ENCODE peak calls at places on chromosomes 12 and 14, in seven cellular contexts. Z is SK-N-SH, V is kidney, L is fibroblast of lung, T is HL-60, H is GM06990, F is tibial artery. B is an unnamed sample.

GRCh38 chr14:87615822-87616679 is 376.9 kb downstream of the GALC start:
- DNase-seq in L (peak), Z (peak), V (no peak), H (no peak), T (peak), F (peak), B (peak)

GRCh38 chr12:110227138-110227537 is 53.9 kb upstream of the ATP2A2 start:
- DNase-seq in V (no peak), F (no peak), L (no peak), T (no peak), H (no peak), Z (no peak), B (no peak)

GRCh38 chr12:71109834-71110233 is 48.0 kb downstream of the TSPAN8 start:
- DNase-seq in T (no peak), L (no peak), Z (no peak), H (no peak), V (no peak), F (no peak), B (no peak)

GRCh38 chr14:85574849-85575616 is 45.1 kb downstream of the FLRT2 start:
- DNase-seq in Z (no peak), L (no peak), F (no peak), T (no peak), H (no peak), V (no peak), B (no peak)

GRCh38 chr12:117333331-117334000 is 28.0 kb downstream of the NOS1 start:
- DNase-seq in L (no peak), Z (peak), T (no peak), F (no peak), V (no peak), H (no peak), B (no peak)

GRCh38 chr14:71465316-71465715 is 466.9 kb upstream of the RGS6 start:
- DNase-seq in L (peak), H (no peak), F (no peak), V (no peak), Z (no peak), T (no peak), B (no peak)

GRCh38 chr14:71119075-71119474 is 211.8 kb downstream of the PCNX1 start:
- DNase-seq in Z (no peak), F (no peak), V (no peak), L (peak), T (no peak), H (no peak), B (no peak)

GRCh38 chr14:104238424-104239184 is 100.2 kb downstream of the KIF26A start:
- DNase-seq in L (no peak), F (peak), V (peak), H (no peak), Z (no peak), T (no peak), B (no peak)

GRCh38 chr12:13404631-13405473 is 208.3 kb downstream of the EMP1 start:
- DNase-seq in V (no peak), H (no peak), T (no peak), L (no peak), Z (no peak), F (no peak), B (no peak)

GRCh38 chr12:121738340-121738858 is 25.8 kb downstream of the TMEM120B start:
- DNase-seq in Z (peak), F (no peak), L (no peak), H (no peak), T (no peak), V (no peak), B (no peak)

GRCh38 chr14:61223552-61223951 is 57.6 kb downstream of the TMEM30B start:
- DNase-seq in Z (no peak), F (peak), V (no peak), T (no peak), L (no peak), H (no peak), B (no peak)

GRCh38 chr14:104227806-104228205 is 89.4 kb downstream of the KIF26A start:
- DNase-seq in F (no peak), L (no peak), Z (no peak), V (no peak), T (no peak), H (no peak), B (no peak)

GRCh38 chr14:92517761-92518160 is 4.2 kb downstream of the RIN3 start:
- DNase-seq in H (no peak), Z (no peak), T (no peak), F (no peak), V (no peak), L (no peak), B (no peak)

DNA sequence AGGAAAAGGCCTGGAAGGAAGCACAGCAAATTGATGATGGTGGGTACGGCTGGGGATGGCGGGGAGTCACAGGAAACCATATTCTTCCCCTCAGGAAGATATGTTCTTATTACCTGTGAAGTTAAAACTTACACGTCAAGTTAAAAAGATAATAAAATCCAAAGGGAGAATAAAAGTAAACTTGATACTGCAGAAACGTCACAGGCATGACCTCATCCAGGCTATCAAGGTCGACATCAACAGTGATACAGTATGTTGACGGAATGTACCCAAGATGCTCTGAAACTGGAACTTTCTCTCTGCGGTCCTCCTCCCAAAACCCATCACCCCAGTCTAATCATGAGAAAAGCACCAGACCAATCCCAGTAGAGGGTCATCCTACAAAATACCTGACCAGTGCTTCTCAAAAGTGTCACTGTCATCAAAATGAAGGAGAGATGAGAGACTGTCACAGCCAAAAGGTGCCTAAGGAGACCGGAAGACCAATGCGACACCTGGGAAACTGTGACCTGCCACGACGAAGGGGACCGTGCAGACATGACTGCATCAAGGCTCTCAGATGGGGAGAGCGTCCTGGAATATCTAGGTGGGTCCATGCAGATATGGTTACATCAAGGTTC is 74.6 kb downstream of the SCARB1 start:
- DNase-seq in H (no peak), Z (no peak), T (no peak), L (no peak), V (no peak), F (no peak), B (no peak)
- TF ChIP-seq CTCF in H (no peak), Z (no peak), T (no peak), L (no peak), V (no peak), F (no peak), B (no peak)

GRCh38 chr14:102878174-102878969 is 44.1 kb upstream of the AMN start:
- DNase-seq in L (no peak), F (no peak), V (no peak), Z (no peak), T (no peak), H (no peak), B (no peak)
- TF ChIP-seq CTCF in L (no peak), F (no peak), V (no peak), Z (no peak), T (no peak), H (peak), B (no peak)

DNA sequence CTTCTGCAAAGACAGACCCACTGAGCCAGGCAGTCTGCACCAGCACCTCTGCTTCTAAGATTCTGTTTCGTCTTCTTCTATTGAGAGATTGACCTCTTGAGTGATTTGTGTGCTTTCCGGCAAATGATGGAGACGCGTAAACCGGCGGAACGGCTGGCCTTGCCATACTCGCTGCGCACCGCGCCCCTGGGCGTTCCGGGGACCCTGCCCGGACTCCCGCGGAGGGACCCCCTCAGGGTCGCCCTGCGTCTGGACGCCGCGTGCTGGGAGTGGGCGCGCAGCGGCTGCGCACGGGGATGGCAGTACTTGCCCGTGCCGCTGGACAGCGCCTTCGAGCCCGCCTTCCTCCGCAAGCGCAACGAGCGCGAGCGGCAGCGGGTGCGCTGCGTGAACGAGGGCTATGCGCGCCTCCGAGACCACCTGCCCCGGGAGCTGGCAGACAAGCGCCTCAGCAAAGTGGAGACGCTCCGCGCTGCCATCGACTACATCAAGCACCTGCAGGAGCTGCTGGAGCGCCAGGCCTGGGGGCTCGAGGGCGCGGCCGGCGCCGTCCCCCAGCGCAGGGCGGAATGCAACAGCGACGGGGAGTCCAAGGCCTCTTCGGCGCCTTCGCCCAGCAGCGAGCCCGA is 703 bp downstream of the ASCL4 start:
- DNase-seq in L (no peak), V (peak), F (no peak), Z (peak), T (no peak), H (no peak), B (peak)
- TF ChIP-seq CTCF in L (no peak), V (no peak), F (no peak), Z (no peak), T (no peak), H (no peak), B (peak)

DNA sequence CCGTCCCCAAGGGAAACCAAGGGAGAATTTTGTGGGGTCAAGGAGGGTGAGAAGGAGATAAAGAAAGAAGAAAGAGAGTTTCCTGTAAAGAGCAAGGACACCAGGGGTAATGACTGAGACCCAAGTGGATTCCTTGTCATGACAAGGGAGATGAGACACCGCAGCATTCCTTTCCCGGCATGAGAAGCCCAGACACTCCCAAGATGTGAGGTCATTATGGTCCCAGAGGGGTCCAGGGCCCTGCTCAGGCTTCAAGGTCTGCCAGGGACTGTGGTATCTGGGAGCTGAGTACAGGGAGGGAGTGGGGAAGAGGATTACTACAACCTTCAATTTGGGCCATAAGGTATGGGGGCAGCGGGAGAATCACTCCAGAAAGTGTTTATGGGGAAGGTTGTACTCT is 58.1 kb downstream of the SPTB start:
- DNase-seq in T (no peak), H (no peak), F (no peak), V (no peak), Z (no peak), L (no peak), B (no peak)
- TF ChIP-seq CTCF in T (no peak), H (no peak), F (no peak), V (no peak), Z (no peak), L (no peak), B (no peak)

GRCh38 chr12:42588981-42589464 is 523 bp downstream of the PRICKLE1 start:
- DNase-seq in T (peak), H (peak), L (no peak), V (peak), Z (peak), F (peak), B (peak)
- TF ChIP-seq CTCF in T (peak), H (peak), L (peak), V (peak), Z (peak), F (no peak), B (peak)